ENCODE peak calls at places on chromosomes 13 and 19, in seven cellular contexts. One of them, this sample, is unnamed.

GRCh38 chr13:72255908-72256307 is 388.9 kb upstream of the DACH1 start:
- DNase-seq in caudate nucleus: no peak
- DNase-seq in pancreas: no peak
- DNase-seq in CD4-positive, alpha-beta T cell: no peak
- DNase-seq in body of pancreas: peak
- DNase-seq in stomach: no peak
- DNase-seq in aorta: no peak
- DNase-seq in this sample: peak

GRCh38 chr13:101785858-101786257 is 333.4 kb downstream of the ITGBL1 start:
- DNase-seq in stomach: no peak
- DNase-seq in caudate nucleus: no peak
- DNase-seq in CD4-positive, alpha-beta T cell: no peak
- DNase-seq in body of pancreas: peak
- DNase-seq in aorta: no peak
- DNase-seq in pancreas: no peak
- DNase-seq in this sample: peak

GRCh38 chr19:982567-983170 is 1.5 kb upstream of the WDR18 start:
- DNase-seq in pancreas: peak
- DNase-seq in stomach: peak
- DNase-seq in caudate nucleus: peak
- DNase-seq in body of pancreas: peak
- DNase-seq in aorta: peak
- DNase-seq in CD4-positive, alpha-beta T cell: peak
- DNase-seq in this sample: peak

GRCh38 chr19:956747-957451 is 27.2 kb upstream of the WDR18 start:
- DNase-seq in aorta: no peak
- DNase-seq in body of pancreas: peak
- DNase-seq in pancreas: peak
- DNase-seq in CD4-positive, alpha-beta T cell: no peak
- DNase-seq in stomach: no peak
- DNase-seq in caudate nucleus: no peak
- DNase-seq in this sample: no peak

GRCh38 chr13:59442946-59443345 is 720.8 kb downstream of the DIAPH3 start:
- DNase-seq in stomach: no peak
- DNase-seq in body of pancreas: no peak
- DNase-seq in caudate nucleus: no peak
- DNase-seq in CD4-positive, alpha-beta T cell: no peak
- DNase-seq in pancreas: no peak
- DNase-seq in aorta: no peak
- DNase-seq in this sample: no peak

GRCh38 chr19:1810439-1811160 is 1.5 kb downstream of the ATP8B3 start:
- DNase-seq in pancreas: peak
- DNase-seq in caudate nucleus: no peak
- DNase-seq in body of pancreas: no peak
- DNase-seq in CD4-positive, alpha-beta T cell: no peak
- DNase-seq in aorta: no peak
- DNase-seq in stomach: no peak
- DNase-seq in this sample: no peak

GRCh38 chr13:113383089-113383488 is 19.2 kb upstream of the GRTP1 start:
- DNase-seq in pancreas: no peak
- DNase-seq in caudate nucleus: no peak
- DNase-seq in CD4-positive, alpha-beta T cell: no peak
- DNase-seq in aorta: no peak
- DNase-seq in body of pancreas: no peak
- DNase-seq in stomach: no peak
- DNase-seq in this sample: no peak

GRCh38 chr13:24107955-24108614 is 52.4 kb upstream of the SPATA13 start:
- DNase-seq in stomach: no peak
- DNase-seq in caudate nucleus: no peak
- DNase-seq in aorta: no peak
- DNase-seq in pancreas: no peak
- DNase-seq in CD4-positive, alpha-beta T cell: no peak
- DNase-seq in body of pancreas: no peak
- DNase-seq in this sample: no peak

GRCh38 chr13:38419312-38419873 is 69.7 kb downstream of the UFM1 start:
- DNase-seq in stomach: no peak
- DNase-seq in caudate nucleus: no peak
- DNase-seq in body of pancreas: no peak
- DNase-seq in pancreas: no peak
- DNase-seq in aorta: no peak
- DNase-seq in CD4-positive, alpha-beta T cell: no peak
- DNase-seq in this sample: no peak

GRCh38 chr19:18802354-18802753 is 11.2 kb upstream of the COMP start:
- DNase-seq in body of pancreas: no peak
- DNase-seq in CD4-positive, alpha-beta T cell: no peak
- DNase-seq in caudate nucleus: no peak
- DNase-seq in stomach: no peak
- DNase-seq in pancreas: no peak
- DNase-seq in aorta: no peak
- DNase-seq in this sample: no peak

GRCh38 chr19:50358483-50359431 is 6.7 kb downstream of the NAPSA start:
- DNase-seq in body of pancreas: peak
- DNase-seq in caudate nucleus: peak
- DNase-seq in pancreas: peak
- DNase-seq in CD4-positive, alpha-beta T cell: peak
- DNase-seq in aorta: peak
- DNase-seq in stomach: peak
- DNase-seq in this sample: peak

GRCh38 chr13:50124536-50125305 is 109.5 kb downstream of the KCNRG start:
- DNase-seq in stomach: peak
- DNase-seq in aorta: no peak
- DNase-seq in caudate nucleus: no peak
- DNase-seq in pancreas: peak
- DNase-seq in CD4-positive, alpha-beta T cell: peak
- DNase-seq in body of pancreas: no peak
- DNase-seq in this sample: peak

GRCh38 chr19:15025237-15025636 is 24.0 kb upstream of the CASP14 start:
- DNase-seq in CD4-positive, alpha-beta T cell: no peak
- DNase-seq in stomach: no peak
- DNase-seq in caudate nucleus: no peak
- DNase-seq in aorta: no peak
- DNase-seq in body of pancreas: peak
- DNase-seq in pancreas: no peak
- DNase-seq in this sample: no peak

GRCh38 chr13:100707818-100708740 is 33.5 kb upstream of the TMTC4 start:
- DNase-seq in aorta: no peak
- DNase-seq in caudate nucleus: no peak
- DNase-seq in pancreas: no peak
- DNase-seq in stomach: no peak
- DNase-seq in body of pancreas: no peak
- DNase-seq in CD4-positive, alpha-beta T cell: no peak
- DNase-seq in this sample: no peak

GRCh38 chr19:17327654-17328516 is 6.8 kb downstream of the ANO8 start:
- DNase-seq in stomach: peak
- DNase-seq in CD4-positive, alpha-beta T cell: no peak
- DNase-seq in body of pancreas: peak
- DNase-seq in pancreas: no peak
- DNase-seq in caudate nucleus: no peak
- DNase-seq in aorta: no peak
- DNase-seq in this sample: no peak

GRCh38 chr13:98217597-98217996 is 40.5 kb upstream of the RNF113B start:
- DNase-seq in aorta: no peak
- DNase-seq in caudate nucleus: no peak
- DNase-seq in stomach: peak
- DNase-seq in pancreas: no peak
- DNase-seq in body of pancreas: no peak
- DNase-seq in CD4-positive, alpha-beta T cell: no peak
- DNase-seq in this sample: no peak

GRCh38 chr13:32211788-32212187 is 103.4 kb downstream of the ZAR1L start:
- DNase-seq in CD4-positive, alpha-beta T cell: no peak
- DNase-seq in caudate nucleus: no peak
- DNase-seq in stomach: no peak
- DNase-seq in body of pancreas: no peak
- DNase-seq in aorta: no peak
- DNase-seq in pancreas: no peak
- DNase-seq in this sample: no peak

GRCh38 chr19:58054792-58055482 is 4.1 kb upstream of the ZNF135 start:
- DNase-seq in stomach: no peak
- DNase-seq in caudate nucleus: peak
- DNase-seq in aorta: no peak
- DNase-seq in body of pancreas: peak
- DNase-seq in pancreas: no peak
- DNase-seq in CD4-positive, alpha-beta T cell: no peak
- DNase-seq in this sample: peak

GRCh38 chr19:46963093-46963734 is 56.4 kb upstream of the NPAS1 start:
- DNase-seq in aorta: no peak
- DNase-seq in caudate nucleus: no peak
- DNase-seq in stomach: no peak
- DNase-seq in body of pancreas: no peak
- DNase-seq in pancreas: no peak
- DNase-seq in CD4-positive, alpha-beta T cell: no peak
- DNase-seq in this sample: no peak

GRCh38 chr19:9932835-9933234 is 3.5 kb downstream of the OLFM2 start:
- DNase-seq in pancreas: no peak
- DNase-seq in stomach: no peak
- DNase-seq in caudate nucleus: no peak
- DNase-seq in aorta: no peak
- DNase-seq in body of pancreas: no peak
- DNase-seq in CD4-positive, alpha-beta T cell: no peak
- DNase-seq in this sample: no peak

GRCh38 chr19:9936151-9937000 is at the start of gene OLFM2:
- DNase-seq in aorta: no peak
- DNase-seq in CD4-positive, alpha-beta T cell: no peak
- DNase-seq in stomach: no peak
- DNase-seq in caudate nucleus: peak
- DNase-seq in pancreas: peak
- DNase-seq in body of pancreas: peak
- DNase-seq in this sample: peak

GRCh38 chr19:9935409-9936062 is 779 bp downstream of the OLFM2 start:
- DNase-seq in caudate nucleus: no peak
- DNase-seq in pancreas: no peak
- DNase-seq in aorta: no peak
- DNase-seq in body of pancreas: no peak
- DNase-seq in stomach: no peak
- DNase-seq in CD4-positive, alpha-beta T cell: no peak
- DNase-seq in this sample: no peak

GRCh38 chr19:9937001-9937411 is 691 bp upstream of the OLFM2 start:
- DNase-seq in CD4-positive, alpha-beta T cell: no peak
- DNase-seq in stomach: no peak
- DNase-seq in caudate nucleus: no peak
- DNase-seq in body of pancreas: no peak
- DNase-seq in pancreas: no peak
- DNase-seq in aorta: no peak
- DNase-seq in this sample: peak

GRCh38 chr19:9934132-9934950 is 2.0 kb downstream of the OLFM2 start:
- DNase-seq in CD4-positive, alpha-beta T cell: peak
- DNase-seq in aorta: peak
- DNase-seq in body of pancreas: peak
- DNase-seq in stomach: peak
- DNase-seq in pancreas: peak
- DNase-seq in caudate nucleus: peak
- DNase-seq in this sample: peak
- H3K27ac ChIP-seq in CD4-positive, alpha-beta T cell: no peak
- H3K27ac ChIP-seq in aorta: no peak
- H3K27ac ChIP-seq in body of pancreas: no peak
- H3K27ac ChIP-seq in stomach: no peak
- H3K27ac ChIP-seq in pancreas: no peak
- H3K27ac ChIP-seq in caudate nucleus: peak
- H3K27ac ChIP-seq in this sample: no peak

GRCh38 chr19:10553943-10554381 is 10.3 kb downstream of the ATG4D start:
- DNase-seq in CD4-positive, alpha-beta T cell: peak
- DNase-seq in caudate nucleus: no peak
- DNase-seq in stomach: peak
- DNase-seq in pancreas: peak
- DNase-seq in body of pancreas: peak
- DNase-seq in aorta: no peak
- DNase-seq in this sample: no peak
- H3K27ac ChIP-seq in CD4-positive, alpha-beta T cell: peak
- H3K27ac ChIP-seq in caudate nucleus: no peak
- H3K27ac ChIP-seq in stomach: peak
- H3K27ac ChIP-seq in pancreas: no peak
- H3K27ac ChIP-seq in body of pancreas: no peak
- H3K27ac ChIP-seq in aorta: no peak
- H3K27ac ChIP-seq in this sample: no peak

DNA sequence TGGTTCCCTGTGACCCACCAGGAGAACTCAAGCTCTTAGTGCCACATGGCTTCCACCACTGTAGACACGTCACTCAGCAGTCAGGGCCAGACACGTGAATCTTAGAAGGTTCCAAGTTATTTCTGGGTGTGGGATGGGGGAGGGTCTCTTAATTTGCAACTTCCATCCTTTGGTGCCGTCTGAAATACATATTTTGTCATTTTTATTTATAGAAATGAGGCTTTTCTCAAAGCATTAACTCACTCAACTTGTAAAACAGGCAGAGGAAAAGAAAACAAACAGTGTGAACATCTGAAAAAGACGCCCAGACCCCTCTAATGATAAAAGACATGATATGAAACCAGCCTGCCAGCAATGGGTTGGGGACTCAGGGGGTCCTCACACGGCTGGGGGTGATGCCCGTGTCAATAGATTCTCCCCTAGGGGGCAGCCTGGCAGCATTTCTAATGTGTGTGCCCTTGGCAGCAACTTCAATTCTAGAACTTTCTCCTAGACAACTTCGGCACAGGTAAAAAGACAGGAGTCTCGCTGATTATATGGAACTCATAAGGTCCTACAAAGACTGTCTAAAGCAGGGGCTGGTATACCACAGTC is 15.4 kb downstream of the PIP5K1C start:
- DNase-seq in stomach: no peak
- DNase-seq in body of pancreas: no peak
- DNase-seq in pancreas: no peak
- DNase-seq in caudate nucleus: no peak
- DNase-seq in CD4-positive, alpha-beta T cell: no peak
- DNase-seq in aorta: no peak
- DNase-seq in this sample: no peak
- H3K27ac ChIP-seq in stomach: no peak
- H3K27ac ChIP-seq in body of pancreas: no peak
- H3K27ac ChIP-seq in pancreas: no peak
- H3K27ac ChIP-seq in caudate nucleus: no peak
- H3K27ac ChIP-seq in CD4-positive, alpha-beta T cell: no peak
- H3K27ac ChIP-seq in aorta: no peak
- H3K27ac ChIP-seq in this sample: no peak

GRCh38 chr19:13096968-13097330 is 5.7 kb downstream of the LYL1 start:
- DNase-seq in pancreas: no peak
- DNase-seq in aorta: no peak
- DNase-seq in caudate nucleus: no peak
- DNase-seq in CD4-positive, alpha-beta T cell: no peak
- DNase-seq in body of pancreas: no peak
- DNase-seq in stomach: no peak
- DNase-seq in this sample: no peak

GRCh38 chr19:13095934-13096890 is 6.4 kb downstream of the LYL1 start:
- DNase-seq in stomach: no peak
- DNase-seq in CD4-positive, alpha-beta T cell: no peak
- DNase-seq in caudate nucleus: no peak
- DNase-seq in aorta: no peak
- DNase-seq in pancreas: peak
- DNase-seq in body of pancreas: no peak
- DNase-seq in this sample: no peak

GRCh38 chr19:13098291-13099072 is 4.2 kb downstream of the LYL1 start:
- DNase-seq in CD4-positive, alpha-beta T cell: no peak
- DNase-seq in body of pancreas: no peak
- DNase-seq in stomach: no peak
- DNase-seq in caudate nucleus: no peak
- DNase-seq in aorta: no peak
- DNase-seq in pancreas: no peak
- DNase-seq in this sample: peak

GRCh38 chr19:13099073-13099999 is 3.3 kb downstream of the LYL1 start:
- DNase-seq in body of pancreas: peak
- DNase-seq in aorta: peak
- DNase-seq in CD4-positive, alpha-beta T cell: peak
- DNase-seq in pancreas: peak
- DNase-seq in stomach: peak
- DNase-seq in caudate nucleus: no peak
- DNase-seq in this sample: peak

GRCh38 chr19:13097331-13098258 is 5.1 kb downstream of the LYL1 start:
- DNase-seq in aorta: peak
- DNase-seq in caudate nucleus: no peak
- DNase-seq in stomach: no peak
- DNase-seq in pancreas: peak
- DNase-seq in CD4-positive, alpha-beta T cell: no peak
- DNase-seq in body of pancreas: no peak
- DNase-seq in this sample: no peak
- H3K27ac ChIP-seq in aorta: no peak
- H3K27ac ChIP-seq in caudate nucleus: peak
- H3K27ac ChIP-seq in stomach: peak
- H3K27ac ChIP-seq in pancreas: peak
- H3K27ac ChIP-seq in CD4-positive, alpha-beta T cell: no peak
- H3K27ac ChIP-seq in body of pancreas: no peak
- H3K27ac ChIP-seq in this sample: peak

This sample was measured in substantia nigra.